ENCODE peak calls at places on chromosomes 11 and 22, in four cellular contexts. S is HepG2, Q is K562, X is GM12878. H is an unnamed sample.

GRCh38 chr11:123838659-123839058 is 32.5 kb upstream of the OR6M1 start:
- DNase-seq in Q (no peak), X (no peak), S (no peak), H (no peak)

GRCh38 chr11:7278314-7278917 is 26.7 kb downstream of the SYT9 start:
- DNase-seq in S (peak), Q (peak), X (no peak), H (peak)

GRCh38 chr11:126410649-126411048 is 55.2 kb downstream of the ST3GAL4 start:
- DNase-seq in Q (no peak), S (no peak), X (no peak), H (no peak)

GRCh38 chr11:3108183-3108721 is 51.0 kb upstream of the CARS1 start:
- DNase-seq in S (no peak), Q (no peak), X (no peak), H (peak)

GRCh38 chr22:44723801-44724200 is 21.8 kb downstream of the PRR5 start:
- DNase-seq in X (peak), Q (no peak), S (peak), H (peak)

GRCh38 chr11:105937738-105938137 is 84.3 kb downstream of the MSANTD4 start:
- DNase-seq in S (no peak), Q (no peak), X (no peak), H (no peak)

GRCh38 chr11:112795142-112795815 is 165.9 kb upstream of the NCAM1 start:
- DNase-seq in Q (peak), X (no peak), S (peak), H (peak)

GRCh38 chr11:118908264-118908663 is 17.5 kb downstream of the BCL9L start:
- DNase-seq in Q (no peak), X (no peak), S (no peak), H (no peak)

GRCh38 chr11:111354601-111354891 is 24.5 kb downstream of the POU2AF1 start:
- DNase-seq in X (no peak), S (no peak), Q (no peak), H (no peak)

DNA sequence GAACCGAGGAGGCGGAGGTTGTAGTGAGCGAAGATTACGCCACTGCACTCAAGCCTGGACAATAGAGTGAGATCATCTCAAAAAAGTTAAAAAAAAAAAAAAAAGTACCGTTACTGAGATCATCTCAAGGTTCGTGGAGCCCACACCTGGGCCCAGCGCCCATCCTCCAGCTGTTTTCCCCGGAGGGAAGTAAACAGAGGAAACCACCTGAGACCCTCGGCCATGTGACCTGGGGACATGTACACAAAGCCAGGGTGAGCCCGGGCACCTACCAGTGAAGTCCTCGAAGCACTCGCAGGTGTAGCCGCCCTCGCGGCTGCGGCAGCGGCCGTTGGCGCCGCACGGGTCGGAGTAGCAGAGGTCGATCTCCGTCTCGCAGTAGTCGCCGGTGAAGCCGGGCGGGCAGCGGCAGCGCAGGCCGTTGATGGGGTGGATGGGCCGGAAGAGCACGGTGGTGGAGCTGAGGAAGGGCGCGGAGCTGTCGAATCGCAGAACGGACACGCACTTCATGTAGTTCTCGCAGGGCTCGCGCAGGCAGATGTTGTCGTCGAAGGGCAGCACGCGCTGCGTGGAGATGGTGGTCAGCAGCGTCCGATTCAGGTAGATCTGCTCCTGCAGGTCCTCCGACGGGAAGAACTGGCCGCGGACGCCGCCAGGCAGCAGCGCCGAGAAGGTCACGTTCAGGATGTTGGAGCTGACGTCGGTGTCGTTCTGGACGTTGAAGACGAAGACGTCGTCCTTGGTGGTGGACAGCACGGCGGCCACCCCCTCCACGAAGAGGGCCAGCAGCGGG is 73.8 kb downstream of the CELSR1 start:
- DNase-seq in Q (no peak), X (no peak), S (no peak), H (no peak)
- H2AFZ ChIP-seq in Q (no peak), X (no peak), S (no peak), H (no peak)

DNA sequence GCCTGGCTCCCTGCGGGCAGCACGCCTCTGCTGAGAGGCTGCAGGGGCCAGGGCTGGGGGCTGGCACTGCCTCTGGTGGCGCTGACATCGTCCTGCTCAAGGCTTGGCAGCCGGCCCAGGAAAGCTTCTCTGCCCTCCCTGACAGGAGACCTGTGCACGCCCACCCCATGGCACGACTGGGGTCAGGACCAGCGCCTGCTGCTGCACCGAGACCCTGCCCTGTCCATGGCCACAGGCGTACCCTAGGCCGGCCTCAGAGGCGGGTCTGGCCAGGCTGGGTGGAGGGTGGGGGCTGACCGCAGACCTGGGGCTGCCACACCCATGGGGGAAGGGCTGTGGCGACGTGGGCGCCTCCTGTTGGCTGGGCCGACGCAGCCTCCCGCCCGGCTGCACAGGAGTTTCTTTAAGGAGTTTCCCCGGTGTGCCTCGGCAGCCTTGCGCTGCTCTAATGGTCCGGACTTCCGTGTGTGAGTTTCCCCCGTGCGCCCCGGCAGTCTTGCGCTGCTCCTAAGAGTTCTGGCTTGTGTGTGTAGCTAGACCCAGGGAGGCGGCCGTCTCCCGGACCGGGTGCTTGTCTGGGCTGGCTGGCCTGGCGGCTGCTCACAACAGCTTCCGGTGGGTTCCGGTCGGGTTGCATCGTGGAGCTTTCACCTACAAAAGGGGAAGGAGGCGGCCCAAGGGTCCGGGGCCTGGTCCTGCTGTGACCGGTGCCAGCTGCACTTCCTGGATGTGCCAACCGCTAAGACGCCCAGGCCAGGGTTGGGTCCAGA is 4.7 kb downstream of the TRABD start:
- DNase-seq in Q (peak), X (peak), S (no peak), H (peak)
- TF ChIP-seq FOXM1 in Q (no peak), X (no peak), S (no peak), H (no peak)

GRCh38 chr11:68900835-68901381 is 2.7 kb downstream of the MRPL21 start:
- DNase-seq in Q (peak), S (no peak), X (no peak), H (no peak)

GRCh38 chr11:68893282-68893681 is 10.3 kb downstream of the MRPL21 start:
- DNase-seq in S (no peak), Q (no peak), X (no peak), H (no peak)

GRCh38 chr11:68897441-68897840 is 6.2 kb downstream of the MRPL21 start:
- DNase-seq in Q (no peak), S (no peak), X (no peak), H (no peak)

GRCh38 chr11:68892576-68892975 is 11.1 kb downstream of the MRPL21 start:
- DNase-seq in S (no peak), X (no peak), Q (no peak), H (no peak)

DNA sequence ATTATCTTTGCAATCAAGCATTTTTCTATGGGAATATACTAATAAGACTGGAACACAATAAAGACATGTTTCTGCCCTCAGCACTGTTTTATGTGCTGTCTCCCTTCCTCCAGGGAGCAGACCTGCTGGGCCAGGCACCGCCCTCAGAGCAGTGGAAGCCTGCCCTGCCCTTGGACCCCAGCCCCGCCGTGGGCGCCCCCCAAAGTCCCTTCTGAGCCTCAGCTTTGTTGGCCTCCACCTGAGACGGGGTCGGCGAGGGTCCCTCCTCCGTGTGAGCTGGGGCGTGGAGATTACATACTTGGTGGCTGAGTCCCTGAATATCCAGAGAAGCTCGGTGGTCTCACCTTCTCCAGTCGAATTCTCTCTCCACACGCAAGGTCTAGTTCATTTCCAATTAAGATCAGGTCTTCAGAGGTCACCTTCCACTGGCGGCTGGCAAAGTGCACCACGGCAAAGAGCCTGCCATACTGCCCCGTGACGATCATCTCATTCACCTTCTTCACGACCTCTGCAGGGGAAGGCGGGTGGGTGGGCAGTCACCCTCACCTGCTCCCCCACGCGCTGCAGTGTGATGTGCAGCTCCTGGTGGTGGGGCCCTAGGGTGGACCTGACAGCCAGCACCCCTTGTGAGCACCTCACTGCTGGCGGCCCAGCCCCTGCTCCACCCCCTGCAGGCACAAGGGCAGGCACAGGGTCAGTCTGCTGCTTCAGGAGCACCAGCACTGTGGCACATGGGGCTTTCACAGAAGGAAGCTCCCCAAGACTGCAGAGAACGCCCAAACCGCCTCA is 7.3 kb downstream of the MRPL21 start:
- DNase-seq in Q (no peak), X (no peak), S (no peak), H (no peak)
- TF ChIP-seq SIN3A in Q (no peak), X (no peak), S (no peak), H (no peak)

DNA sequence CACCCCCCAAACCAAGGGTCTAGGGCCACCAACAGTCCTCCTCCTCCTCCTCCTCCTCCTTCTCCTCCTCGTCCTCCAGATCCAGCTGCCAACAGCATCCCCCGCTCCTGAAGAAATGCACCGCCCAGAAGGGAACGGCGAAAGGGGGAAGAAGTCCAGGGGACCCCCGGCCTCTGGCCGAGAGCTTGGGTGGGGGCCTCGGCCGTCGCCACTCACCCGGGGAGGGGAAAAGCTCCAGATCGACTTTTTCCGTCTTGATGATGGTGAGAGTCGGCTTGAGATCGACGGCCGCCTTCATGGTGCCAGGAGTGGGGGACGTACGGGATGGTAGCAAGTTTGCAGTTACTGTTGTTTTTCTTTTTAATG is 65.7 kb downstream of the ETS1 start:
- DNase-seq in Q (no peak), S (no peak), X (no peak), H (peak)
- H2AFZ ChIP-seq in Q (peak), S (no peak), X (no peak), H (no peak)

GRCh38 chr11:96036863-96037262 is 113.0 kb upstream of the MTMR2 start:
- DNase-seq in X (no peak), S (no peak), Q (no peak), H (no peak)
- TF ChIP-seq FOXM1 in X (no peak), S (no peak), Q (no peak), H (no peak)

DNA sequence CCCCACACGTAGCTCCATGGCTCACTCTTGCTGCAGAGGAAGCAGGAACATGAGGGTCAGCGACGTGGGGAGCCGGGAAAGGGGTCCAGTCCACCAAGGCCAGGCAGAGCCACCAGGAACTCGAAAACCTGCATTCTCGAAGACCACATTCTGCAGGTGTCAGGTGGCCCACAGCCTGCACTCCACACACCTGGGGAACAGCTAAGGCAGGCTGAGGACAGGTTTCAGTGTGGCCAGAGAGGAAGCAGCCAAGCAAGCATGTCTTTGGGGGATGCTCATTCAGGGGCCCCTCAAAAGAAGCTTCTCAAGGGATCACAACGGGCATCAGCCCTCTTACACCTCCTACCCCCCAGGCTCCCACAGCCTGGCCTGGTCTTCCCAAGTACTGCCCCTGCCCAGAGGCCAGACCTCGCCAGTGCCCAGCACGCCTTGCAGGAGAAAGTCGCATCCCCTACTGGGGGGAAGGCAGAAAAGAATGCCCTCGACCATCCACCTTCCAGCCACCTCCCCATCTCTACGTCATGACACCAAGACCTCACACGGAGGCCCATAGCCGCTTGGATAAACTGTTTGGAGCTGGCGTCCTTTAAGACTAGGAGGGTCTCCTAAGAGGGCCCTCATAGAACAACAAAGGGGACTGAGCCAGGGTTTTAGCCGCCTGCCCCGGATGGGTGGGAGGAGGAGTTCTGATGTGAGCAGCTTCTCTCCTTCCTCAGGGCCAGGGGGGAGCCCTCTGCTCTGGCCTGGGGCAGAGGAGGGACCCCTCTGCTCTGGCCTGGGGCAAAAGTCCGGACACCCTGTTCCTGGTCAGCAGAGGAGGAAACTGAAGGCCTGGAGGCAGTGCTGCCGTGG is 2.9 kb downstream of the CSNK1E start:
- DNase-seq in Q (no peak), S (no peak), X (no peak), H (no peak)
- TF ChIP-seq SIN3A in Q (no peak), S (no peak), X (no peak), H (no peak)

GRCh38 chr22:36807627-36808026 is 9.2 kb downstream of the PVALB start:
- DNase-seq in S (no peak), X (no peak), Q (no peak), H (no peak)
- H2AFZ ChIP-seq in S (no peak), X (no peak), Q (no peak), H (no peak)

GRCh38 chr11:95650271-95650670 is 139.3 kb downstream of the FAM76B start:
- DNase-seq in S (no peak), Q (no peak), X (no peak), H (no peak)
- TF ChIP-seq FOXM1 in S (no peak), Q (no peak), X (no peak), H (no peak)

DNA sequence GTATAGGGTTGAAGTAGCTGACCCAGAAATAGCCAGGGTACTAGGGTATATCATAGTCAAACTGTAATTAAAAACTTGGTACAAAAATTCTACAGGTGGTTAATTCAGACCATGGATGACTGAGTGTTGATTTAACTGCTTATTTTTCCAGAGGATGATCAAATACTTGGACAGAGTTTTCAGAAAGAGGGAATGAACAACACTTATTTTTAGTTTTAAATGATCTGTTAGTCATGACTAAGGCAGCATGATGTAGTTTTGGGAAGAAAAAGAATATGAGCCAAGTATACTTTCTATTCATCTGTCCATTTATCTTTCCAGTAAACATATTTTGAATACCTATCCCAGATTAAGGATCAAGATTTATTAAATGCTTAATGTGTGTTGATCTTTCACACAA is 19.8 kb upstream of the CCDC89 start:
- DNase-seq in S (no peak), X (no peak), Q (no peak), H (no peak)
- TF ChIP-seq SIN3A in S (no peak), X (no peak), Q (no peak), H (no peak)

GRCh38 chr11:70826950-70827349 is 425.4 kb downstream of the SHANK2 start:
- DNase-seq in Q (no peak), S (no peak), X (no peak), H (peak)

GRCh38 chr11:70826541-70826943 is 425.8 kb downstream of the SHANK2 start:
- DNase-seq in X (no peak), S (no peak), Q (no peak), H (peak)

GRCh38 chr11:70824590-70825300 is 426.4 kb downstream of the CTTN start:
- DNase-seq in X (no peak), S (no peak), Q (no peak), H (peak)

GRCh38 chr11:70823771-70824170 is 425.4 kb downstream of the CTTN start:
- DNase-seq in X (no peak), Q (no peak), S (no peak), H (no peak)

GRCh38 chr11:70825893-70826540 is 426.4 kb downstream of the SHANK2 start:
- DNase-seq in X (no peak), S (no peak), Q (no peak), H (peak)
- H2AFZ ChIP-seq in X (no peak), S (no peak), Q (no peak), H (no peak)